ENCODE peak calls at places on chromosomes 11 and 22, in five cellular contexts. B is naive thymus-derived CD4-positive, alpha-beta T cell; Y is neural progenitor cell; N is effector memory CD4-positive, alpha-beta T cell; P is PC-3. E is an unnamed sample.

GRCh38 chr11:69841859-69842698 is 22.9 kb upstream of the FGF3 start:
- DNase-seq in B (no peak), N (no peak), P (peak; percentile 69), Y (peak; percentile 35), E (no peak)

GRCh38 chr22:38257650-38258246 is 15.1 kb downstream of the TMEM184B start:
- DNase-seq in B (no peak), Y (no peak), P (peak; percentile 19), N (no peak), E (no peak)

GRCh38 chr22:21951931-21952465 is 650 bp downstream of the PPM1F start:
- DNase-seq in N (no peak), P (peak; percentile 52), B (peak; percentile 16), Y (peak; percentile 69), E (no peak)

GRCh38 chr11:104705475-104706195 is 192.6 kb downstream of the CASP12 start:
- DNase-seq in B (peak; percentile 92), N (peak; percentile 63), P (peak; percentile 12), Y (no peak), E (peak; percentile 64)

GRCh38 chr22:22085702-22086500 is 103.3 kb upstream of the TOP3B start:
- DNase-seq in P (peak; percentile 17), N (no peak), B (no peak), Y (no peak), E (peak; percentile 58)

GRCh38 chr22:33524511-33525270 is 395.6 kb downstream of the LARGE1 start:
- DNase-seq in P (no peak), Y (no peak), N (no peak), B (no peak), E (no peak)

GRCh38 chr22:26432619-26433311 is 3.7 kb downstream of the ASPHD2 start:
- DNase-seq in N (no peak), B (no peak), P (no peak), Y (no peak), E (no peak)

GRCh38 chr11:61067782-61068181 is 34.5 kb upstream of the CD5 start:
- DNase-seq in B (no peak), Y (no peak), P (no peak), N (no peak), E (no peak)

GRCh38 chr11:24637520-24637919 is 140.7 kb downstream of the LUZP2 start:
- DNase-seq in Y (no peak), B (no peak), N (no peak), P (peak; percentile 40), E (no peak)

GRCh38 chr22:37983860-37984791 is at the start of gene SOX10:
- DNase-seq in B (no peak), P (no peak), N (no peak), Y (peak; percentile 73), E (no peak)

GRCh38 chr11:69708731-69709401 is 5.0 kb upstream of the FGF19 start:
- DNase-seq in P (no peak), Y (peak; percentile 62), N (no peak), B (no peak), E (no peak)

GRCh38 chr11:134223836-134224709 is at the start of the genes NCAPD3 and VPS26B:
- DNase-seq in P (peak; percentile 99), Y (peak; percentile 99), B (peak; percentile 96), N (peak; percentile 95), E (peak; percentile 88)

GRCh38 chr11:134229131-134229790 is 4.8 kb downstream of the VPS26B start:
- DNase-seq in Y (no peak), P (no peak), B (no peak), N (no peak), E (no peak)

GRCh38 chr11:134224710-134225662 is 515 bp downstream of the VPS26B start:
- DNase-seq in N (peak; percentile 41), B (peak; percentile 39), Y (peak; percentile 80), P (peak; percentile 51), E (no peak)

GRCh38 chr11:134228625-134229024 is 4.2 kb downstream of the VPS26B start:
- DNase-seq in P (no peak), N (no peak), Y (no peak), B (no peak), E (no peak)

DNA sequence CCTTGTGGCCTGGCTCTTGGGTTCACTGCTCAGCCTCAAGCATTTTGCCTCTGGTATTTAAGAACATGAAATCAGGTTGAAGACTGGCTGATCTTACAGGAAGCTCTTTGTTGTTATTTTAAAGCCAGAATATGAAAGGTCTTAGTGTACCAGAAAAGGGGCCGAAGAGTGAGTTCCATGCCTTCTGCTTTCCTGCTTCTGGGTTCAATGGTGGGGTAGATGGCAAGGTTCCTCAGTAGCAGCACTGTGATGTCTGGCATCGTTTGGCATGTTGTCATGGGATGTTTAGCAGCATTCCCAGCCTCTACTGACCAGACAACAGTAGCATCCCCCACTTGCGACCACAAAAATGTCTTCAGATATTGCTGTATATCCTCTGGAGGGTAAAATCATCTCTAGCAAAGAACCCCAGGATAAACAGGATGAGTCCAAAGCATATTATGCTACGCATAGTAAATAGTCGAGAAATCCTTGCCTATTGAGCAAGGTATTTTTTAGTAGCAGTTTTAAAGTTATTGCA is 2.4 kb downstream of the VPS26B start:
- DNase-seq in N (no peak), P (no peak), Y (no peak), B (no peak), E (no peak)
- H3K27ac ChIP-seq in N (no peak overlapping the region), P (no peak overlapping the region), Y (no peak overlapping the region), B (no peak overlapping the region), E (no peak overlapping the region)

GRCh38 chr11:6095798-6096197 is 11.7 kb upstream of the OR56B4 start:
- DNase-seq in P (no peak), N (no peak), B (no peak), Y (no peak), E (no peak)

GRCh38 chr11:6099577-6099976 is 7.9 kb upstream of the OR56B4 start:
- DNase-seq in P (no peak), B (no peak), Y (no peak), N (no peak), E (no peak)

GRCh38 chr11:6096417-6096816 is 11.1 kb upstream of the OR56B4 start:
- DNase-seq in Y (no peak), B (no peak), P (no peak), N (no peak), E (no peak)
- H3K27ac ChIP-seq in Y (no peak overlapping the region), B (no peak overlapping the region), P (no peak overlapping the region), N (no peak overlapping the region), E (no peak overlapping the region)

GRCh38 chr11:119369035-119369925 is 12.2 kb downstream of the USP2 start:
- DNase-seq in Y (no peak), B (no peak), N (no peak), P (no peak), E (no peak)

GRCh38 chr11:119370486-119371046 is 10.9 kb downstream of the USP2 start:
- DNase-seq in P (no peak), B (no peak), N (no peak), Y (no peak), E (peak; percentile 62)

GRCh38 chr11:119372260-119373058 is 9.0 kb downstream of the USP2 start:
- DNase-seq in B (no peak), P (no peak), Y (no peak), N (no peak), E (no peak)

GRCh38 chr11:119371778-119372182 is 9.7 kb downstream of the USP2 start:
- DNase-seq in N (no peak), B (no peak), Y (no peak), P (peak; percentile 53), E (no peak)

GRCh38 chr11:119371067-119371601 is 10.4 kb downstream of the USP2 start:
- DNase-seq in P (no peak), N (no peak), B (no peak), Y (no peak), E (peak; percentile 56)
- H3K27ac ChIP-seq in P (no peak overlapping the region), N (no peak overlapping the region), B (no peak overlapping the region), Y (no peak overlapping the region), E (no peak overlapping the region)

DNA sequence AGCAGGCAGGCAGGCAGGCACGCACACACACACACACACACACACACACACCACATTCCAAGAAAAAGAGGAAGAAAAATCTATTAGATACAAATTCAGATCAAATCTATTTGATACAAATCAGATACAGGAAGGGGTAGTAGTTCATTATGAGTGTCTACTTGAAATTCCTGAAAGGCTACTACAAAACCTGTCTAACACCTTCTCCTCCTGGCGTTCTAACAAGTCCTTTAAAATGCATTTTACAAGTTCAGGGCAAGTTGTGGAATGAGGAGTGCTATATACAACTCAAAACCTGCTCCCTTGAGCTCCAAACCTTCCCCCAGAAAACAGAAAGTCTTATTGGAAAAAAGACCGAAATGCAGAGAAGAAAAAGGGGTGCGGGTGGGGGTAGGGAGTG is 476 bp downstream of the ARHGAP32 start:
- DNase-seq in B (no peak), N (no peak), Y (no peak), P (peak; percentile 74), E (no peak)
- H3K27ac ChIP-seq in B (no peak overlapping the region), N (no peak overlapping the region), Y (no peak overlapping the region), P (peak overlapping the region; percentile 26), E (no peak overlapping the region)

GRCh38 chr22:46588279-46589140 is 31.7 kb upstream of the GRAMD4 start:
- DNase-seq in Y (peak; percentile 13), N (no peak), P (no peak), B (no peak), E (no peak)

GRCh38 chr22:46586123-46586519 is 34.1 kb upstream of the GRAMD4 start:
- DNase-seq in Y (peak; percentile 9), P (no peak), B (no peak), N (no peak), E (no peak)

GRCh38 chr22:46586531-46587011 is 33.6 kb upstream of the GRAMD4 start:
- DNase-seq in N (no peak), Y (no peak), P (no peak), B (no peak), E (no peak)

GRCh38 chr22:46587492-46588278 is 32.5 kb upstream of the GRAMD4 start:
- DNase-seq in N (no peak), B (no peak), P (no peak), Y (no peak), E (no peak)

GRCh38 chr22:46587067-46587471 is 33.1 kb upstream of the GRAMD4 start:
- DNase-seq in B (no peak), P (no peak), Y (no peak), N (no peak), E (no peak)
- H3K27ac ChIP-seq in B (no peak overlapping the region), P (no peak overlapping the region), Y (no peak overlapping the region), N (no peak overlapping the region), E (no peak overlapping the region)

DNA sequence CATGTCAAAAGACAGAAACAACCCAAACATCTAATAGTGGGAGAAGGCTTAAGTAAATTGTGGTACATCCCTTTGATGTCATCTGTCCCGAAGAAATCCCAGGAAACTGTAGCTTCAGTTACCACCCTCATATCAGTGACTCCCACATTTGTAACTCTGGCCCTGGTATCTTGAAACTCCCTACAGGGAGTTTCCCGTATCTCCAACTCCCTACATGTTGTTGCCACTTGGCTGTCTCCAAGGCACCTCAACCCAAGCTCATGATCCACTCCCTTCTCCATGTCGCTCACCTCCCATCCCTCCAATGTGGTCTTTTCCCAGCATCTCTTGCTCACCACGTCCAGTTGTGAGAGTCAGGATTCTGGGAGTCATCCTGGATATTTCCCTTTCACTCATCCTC is 68.1 kb downstream of the CACNG2 start:
- DNase-seq in B (no peak), Y (no peak), N (no peak), P (no peak), E (no peak)
- H3K27ac ChIP-seq in B (no peak overlapping the region), Y (no peak overlapping the region), N (no peak overlapping the region), P (no peak overlapping the region), E (no peak overlapping the region)

GRCh38 chr11:1230121-1230455 is 7.2 kb downstream of the MUC5B start:
- DNase-seq in N (no peak), B (no peak), Y (no peak), P (no peak), E (no peak)
- H3K27ac ChIP-seq in N (no peak overlapping the region), B (no peak overlapping the region), Y (no peak overlapping the region), P (no peak overlapping the region), E (no peak overlapping the region)

E was measured in ascending aorta.